ENCODE peak calls at places on chromosomes 16 and 17, in ten cellular contexts. T, Z, P, O, M, Y, A, V, X and Q are unnamed samples.
A peak's percentile ranks its signal among the peaks of the same experiment; 100 is the strongest.

GRCh38 chr17:15260376-15261062 is 4.6 kb downstream of the PMP22 start:
- DNase-seq in T (peak; percentile 67), Z (peak; percentile 91), P (peak; percentile 89), O (no peak), M (peak; percentile 89), Y (peak; percentile 94), A (peak; percentile 92), V (peak; percentile 90), X (no peak), Q (no peak)

GRCh38 chr17:54527941-54528340 is 372.7 kb upstream of the TOM1L1 start:
- DNase-seq in T (no peak), Z (no peak), P (no peak), O (no peak), M (no peak), Y (no peak), A (no peak), V (no peak), X (no peak), Q (no peak)

GRCh38 chr17:75383842-75384195 is 21.7 kb downstream of the GRB2 start:
- DNase-seq in T (no peak), Z (no peak), P (no peak), O (no peak), M (no peak), Y (no peak), A (no peak), V (no peak), X (no peak), Q (no peak)

GRCh38 chr16:9259914-9260608 is 168.6 kb downstream of the HAPSTR1 start:
- DNase-seq in T (no peak), Z (no peak), P (no peak), O (no peak), M (no peak), Y (no peak), A (no peak), V (no peak), X (no peak), Q (no peak)

GRCh38 chr17:7932949-7933348 is 943 bp downstream of the CNTROB start:
- DNase-seq in T (peak; percentile 32), Z (peak; percentile 67), P (peak; percentile 52), O (peak; percentile 49), M (peak; percentile 52), Y (peak; percentile 39), A (peak; percentile 83), V (peak; percentile 67), X (no peak), Q (peak; percentile 62)

GRCh38 chr16:1903845-1904820 is 14.1 kb downstream of the HS3ST6 start:
- DNase-seq in T (no peak), Z (no peak), P (no peak), O (no peak), M (peak; percentile 21), Y (no peak), A (no peak), V (no peak), X (no peak), Q (no peak)

GRCh38 chr17:81371910-81372760 is 23.1 kb upstream of the BAHCC1 start:
- DNase-seq in T (no peak), Z (peak; percentile 69), P (peak; percentile 31), O (no peak), M (peak; percentile 22), Y (peak; percentile 39), A (peak; percentile 68), V (peak; percentile 79), X (no peak), Q (no peak)

GRCh38 chr17:61312406-61313295 is 87.0 kb upstream of the TBX2 start:
- DNase-seq in T (no peak), Z (no peak), P (no peak), O (no peak), M (no peak), Y (no peak), A (no peak), V (no peak), X (no peak), Q (no peak)

GRCh38 chr16:3509470-3509928 is 8.7 kb downstream of the CLUAP1 start:
- DNase-seq in T (peak; percentile 91), Z (no peak), P (no peak), O (peak; percentile 89), M (no peak), Y (peak; percentile 72), A (no peak), V (peak; percentile 5), X (no peak), Q (no peak)

GRCh38 chr17:68446626-68447041 is 10.7 kb downstream of the WIPI1 start:
- DNase-seq in T (no peak), Z (no peak), P (no peak), O (no peak), M (no peak), Y (no peak), A (no peak), V (no peak), X (no peak), Q (no peak)

GRCh38 chr17:78748048-78748729 is 33.9 kb downstream of the CYTH1 start:
- DNase-seq in T (peak; percentile 49), Z (no peak), P (no peak), O (no peak), M (no peak), Y (no peak), A (peak; percentile 31), V (no peak), X (no peak), Q (no peak)

GRCh38 chr17:75289832-75290337 is 652 bp upstream of the SLC25A19 start:
- DNase-seq in T (peak; percentile 47), Z (no peak), P (peak; percentile 71), O (no peak), M (peak; percentile 33), Y (peak; percentile 59), A (peak; percentile 85), V (no peak), X (no peak), Q (peak; percentile 91)

GRCh38 chr17:38743556-38744171 is 4.5 kb downstream of the PCGF2 start:
- DNase-seq in T (no peak), Z (no peak), P (no peak), O (no peak), M (no peak), Y (no peak), A (no peak), V (peak; percentile 51), X (no peak), Q (peak; percentile 35)

GRCh38 chr17:38747385-38748328 is 479 bp downstream of the PCGF2 start:
- DNase-seq in T (peak; percentile 11), Z (peak; percentile 80), P (no peak), O (no peak), M (no peak), Y (no peak), A (peak; percentile 57), V (no peak), X (no peak), Q (peak; percentile 70)

GRCh38 chr17:38746893-38747384 is 1.2 kb downstream of the PCGF2 start:
- DNase-seq in T (no peak), Z (no peak), P (no peak), O (no peak), M (no peak), Y (no peak), A (peak; percentile 41), V (no peak), X (no peak), Q (peak; percentile 64)

GRCh38 chr17:38746004-38746892 is 1.9 kb downstream of the PCGF2 start:
- DNase-seq in T (no peak), Z (no peak), P (no peak), O (no peak), M (no peak), Y (no peak), A (no peak), V (no peak), X (no peak), Q (peak; percentile 58)

GRCh38 chr17:38745545-38745944 is 2.6 kb downstream of the PCGF2 start:
- DNase-seq in T (no peak), Z (no peak), P (no peak), O (no peak), M (no peak), Y (no peak), A (peak; percentile 36), V (no peak), X (no peak), Q (peak; percentile 77)
- H4K20me1 ChIP-seq in T (no peaks in the 10 kb centered on the region), Z (peaks cover 70% of the 10 kb centered on the region), P (peaks cover 2% of the 10 kb centered on the region), O (peaks cover 52% of the 10 kb centered on the region), M (no peaks in the 10 kb centered on the region), Y (peaks cover 8% of the 10 kb centered on the region), A (no peaks in the 10 kb centered on the region), V (no peaks in the 10 kb centered on the region), X (peaks cover 6% of the 10 kb centered on the region), Q (no peaks in the 10 kb centered on the region)

GRCh38 chr16:50047864-50048263 is 17.9 kb upstream of the HEATR3 start:
- DNase-seq in T (no peak), Z (no peak), P (no peak), O (no peak), M (no peak), Y (no peak), A (no peak), V (no peak), X (no peak), Q (no peak)
- H4K20me1 ChIP-seq in T (no peaks in the 10 kb centered on the region), Z (no peaks in the 10 kb centered on the region), P (no peaks in the 10 kb centered on the region), O (no peaks in the 10 kb centered on the region), M (no peaks in the 10 kb centered on the region), Y (no peaks in the 10 kb centered on the region), A (no peaks in the 10 kb centered on the region), V (no peaks in the 10 kb centered on the region), X (no peaks in the 10 kb centered on the region), Q (no peaks in the 10 kb centered on the region)

GRCh38 chr17:57648720-57649119 is 96.4 kb downstream of the CCDC182 start:
- DNase-seq in T (no peak), Z (no peak), P (no peak), O (no peak), M (no peak), Y (no peak), A (no peak), V (no peak), X (no peak), Q (no peak)
- H4K20me1 ChIP-seq in T (no peaks in the 10 kb centered on the region), Z (peaks cover 26% of the 10 kb centered on the region), P (no peaks in the 10 kb centered on the region), O (no peaks in the 10 kb centered on the region), M (no peaks in the 10 kb centered on the region), Y (no peaks in the 10 kb centered on the region), A (no peaks in the 10 kb centered on the region), V (no peaks in the 10 kb centered on the region), X (no peaks in the 10 kb centered on the region), Q (no peaks in the 10 kb centered on the region)

GRCh38 chr16:54287018-54287757 is 601 bp upstream of the IRX3 start:
- DNase-seq in T (no peak), Z (no peak), P (no peak), O (no peak), M (no peak), Y (no peak), A (no peak), V (no peak), X (no peak), Q (no peak)

GRCh38 chr16:54285414-54286066 is 1.0 kb downstream of the IRX3 start:
- DNase-seq in T (peak; percentile 71), Z (peak; percentile 61), P (no peak), O (peak; percentile 50), M (peak; percentile 39), Y (no peak), A (peak; percentile 75), V (peak; percentile 49), X (no peak), Q (no peak)

GRCh38 chr16:54284931-54285413 is 1.6 kb downstream of the IRX3 start:
- DNase-seq in T (peak; percentile 54), Z (peak; percentile 46), P (no peak), O (no peak), M (peak; percentile 14), Y (no peak), A (peak; percentile 50), V (peak; percentile 43), X (no peak), Q (no peak)

GRCh38 chr16:54286330-54287017 is at the start of gene IRX3:
- DNase-seq in T (peak; percentile 94), Z (peak; percentile 96), P (peak; percentile 22), O (peak; percentile 88), M (peak; percentile 84), Y (peak; percentile 19), A (peak; percentile 97), V (peak; percentile 90), X (peak; percentile 46), Q (no peak)

DNA sequence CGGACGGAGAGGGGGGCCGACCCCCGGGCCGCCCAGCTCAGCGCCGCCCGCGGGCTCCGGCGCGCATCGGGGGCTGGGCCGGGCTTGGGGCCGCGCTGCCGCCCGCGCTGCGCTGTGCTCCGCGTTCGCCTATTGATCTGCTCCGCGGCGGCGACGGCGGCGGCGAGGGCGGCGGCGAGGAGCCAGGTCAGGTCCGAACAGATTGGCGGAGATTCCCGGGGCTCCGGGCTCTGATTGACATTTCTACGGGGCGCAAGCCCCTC is 589 bp downstream of the IRX3 start:
- DNase-seq in T (no peak), Z (no peak), P (no peak), O (no peak), M (no peak), Y (no peak), A (no peak), V (no peak), X (no peak), Q (no peak)
- H4K20me1 ChIP-seq in T (peaks cover 2% of the 10 kb centered on the region), Z (peaks cover 61% of the 10 kb centered on the region), P (no peaks in the 10 kb centered on the region), O (no peaks in the 10 kb centered on the region), M (no peaks in the 10 kb centered on the region), Y (no peaks in the 10 kb centered on the region), A (no peaks in the 10 kb centered on the region), V (no peaks in the 10 kb centered on the region), X (no peaks in the 10 kb centered on the region), Q (no peaks in the 10 kb centered on the region)